ENCODE peak calls at places on chromosomes 7 and 10, in six cellular contexts. X, N, A, F, L and I are unnamed samples.

GRCh38 chr7:75915416-75916156 is 631 bp downstream of the POR start:
- DNase-seq in X (no peak), N (peak), A (no peak), F (peak), L (no peak), I (no peak)

GRCh38 chr10:1378473-1378872 is 322.3 kb downstream of the WDR37 start:
- DNase-seq in X (no peak), N (no peak), A (no peak), F (no peak), L (no peak), I (no peak)

GRCh38 chr10:132141526-132142395 is 45.0 kb upstream of the DPYSL4 start:
- DNase-seq in X (peak), N (peak), A (peak), F (no peak), L (peak), I (no peak)

GRCh38 chr10:133274751-133275682 is 1.7 kb downstream of the ADAM8 start:
- DNase-seq in X (no peak), N (no peak), A (peak), F (no peak), L (no peak), I (no peak)

GRCh38 chr7:94239661-94240234 is 154.9 kb upstream of the COL1A2 start:
- DNase-seq in X (peak), N (no peak), A (no peak), F (no peak), L (no peak), I (no peak)

GRCh38 chr10:102055647-102056419 is at the start of gene ARMH3:
- DNase-seq in X (peak), N (peak), A (peak), F (peak), L (peak), I (peak)

GRCh38 chr7:134891262-134892001 is 94.9 kb upstream of the AGBL3 start:
- DNase-seq in X (peak), N (peak), A (peak), F (peak), L (peak), I (peak)

GRCh38 chr7:110179037-110179436 is 911.9 kb upstream of the LRRN3 start:
- DNase-seq in X (no peak), N (no peak), A (no peak), F (no peak), L (no peak), I (no peak)

GRCh38 chr7:46256870-46257528 is 335.9 kb upstream of the IGFBP3 start:
- DNase-seq in X (no peak), N (no peak), A (no peak), F (no peak), L (no peak), I (no peak)

GRCh38 chr7:141072548-141073172 is 1.2 kb upstream of the TMEM178B start:
- DNase-seq in X (peak), N (peak), A (peak), F (peak), L (no peak), I (no peak)

GRCh38 chr7:118169146-118169545 is 14.8 kb upstream of the LSM8 start:
- DNase-seq in X (no peak), N (no peak), A (no peak), F (no peak), L (no peak), I (no peak)

GRCh38 chr10:104641150-104642000 is at the start of gene SORCS3:
- DNase-seq in X (no peak), N (no peak), A (no peak), F (no peak), L (no peak), I (no peak)

GRCh38 chr7:27875832-27876231 is 135.9 kb downstream of the TAX1BP1 start:
- DNase-seq in X (no peak), N (no peak), A (no peak), F (no peak), L (no peak), I (no peak)

GRCh38 chr10:10794056-10794455 is 223.6 kb upstream of the CELF2 start:
- DNase-seq in X (no peak), N (no peak), A (no peak), F (no peak), L (no peak), I (no peak)

GRCh38 chr7:150941983-150942590 is 36.0 kb downstream of the KCNH2 start:
- DNase-seq in X (peak), N (peak), A (no peak), F (peak), L (peak), I (no peak)

GRCh38 chr7:74355091-74355490 is 65.9 kb downstream of the CLIP2 start:
- DNase-seq in X (no peak), N (no peak), A (peak), F (peak), L (no peak), I (peak)

GRCh38 chr10:122688293-122688989 is 11.2 kb downstream of the C10orf120 start:
- DNase-seq in X (no peak), N (no peak), A (no peak), F (peak), L (no peak), I (no peak)

GRCh38 chr7:109868215-109868614 is 1222.7 kb upstream of the LRRN3 start:
- DNase-seq in X (no peak), N (no peak), A (no peak), F (no peak), L (no peak), I (no peak)

GRCh38 chr7:92691578-92691977 is 101.4 kb upstream of the FAM133B start:
- DNase-seq in X (no peak), N (no peak), A (no peak), F (peak), L (no peak), I (peak)

GRCh38 chr7:155392726-155393570 is 65.0 kb upstream of the EN2 start:
- DNase-seq in X (no peak), N (peak), A (no peak), F (no peak), L (peak), I (no peak)

GRCh38 chr7:27400168-27400567 is 157.6 kb downstream of the EVX1 start:
- DNase-seq in X (no peak), N (no peak), A (no peak), F (no peak), L (no peak), I (no peak)

GRCh38 chr7:156927571-156928405 is 21.7 kb upstream of the NOM1 start:
- DNase-seq in X (no peak), N (no peak), A (no peak), F (no peak), L (no peak), I (no peak)

GRCh38 chr10:12614390-12615003 is 265.1 kb downstream of the CAMK1D start:
- DNase-seq in X (no peak), N (no peak), A (no peak), F (no peak), L (no peak), I (no peak)

GRCh38 chr7:133602291-133602690 is 349.4 kb downstream of the EXOC4 start:
- DNase-seq in X (no peak), N (no peak), A (no peak), F (peak), L (no peak), I (no peak)

GRCh38 chr10:4730998-4731397 is 95.0 kb upstream of the AKR1E2 start:
- DNase-seq in X (no peak), N (no peak), A (no peak), F (no peak), L (no peak), I (no peak)

GRCh38 chr10:36171546-36171945 is 529.5 kb upstream of the FZD8 start:
- DNase-seq in X (no peak), N (no peak), A (no peak), F (no peak), L (no peak), I (no peak)

GRCh38 chr7:15753834-15754600 is 67.5 kb upstream of the MEOX2 start:
- DNase-seq in X (no peak), N (no peak), A (no peak), F (no peak), L (no peak), I (no peak)

GRCh38 chr10:13555884-13556529 is 27.2 kb upstream of the BEND7 start:
- DNase-seq in X (no peak), N (no peak), A (no peak), F (no peak), L (no peak), I (no peak)

GRCh38 chr7:67019562-67020390 is 23.1 kb downstream of the TYW1 start:
- DNase-seq in X (no peak), N (no peak), A (no peak), F (no peak), L (no peak), I (peak)

GRCh38 chr7:38273286-38273995 is at the start of gene TARP:
- DNase-seq in X (no peak), N (no peak), A (no peak), F (no peak), L (no peak), I (no peak)

GRCh38 chr7:105932835-105933477 is 30.1 kb upstream of the CDHR3 start:
- DNase-seq in X (no peak), N (no peak), A (no peak), F (peak), L (no peak), I (no peak)

GRCh38 chr7:49513939-49514338 is 259.5 kb upstream of the VWC2 start:
- DNase-seq in X (no peak), N (no peak), A (no peak), F (no peak), L (no peak), I (no peak)

GRCh38 chr10:43037440-43037839 is 39.4 kb upstream of the RET start:
- DNase-seq in X (peak), N (no peak), A (no peak), F (no peak), L (no peak), I (no peak)

GRCh38 chr10:12396093-12396492 is 46.7 kb downstream of the CAMK1D start:
- DNase-seq in X (no peak), N (no peak), A (no peak), F (no peak), L (no peak), I (no peak)

GRCh38 chr10:70381491-70382421 is 669 bp downstream of the LRRC20 start:
- DNase-seq in X (peak), N (peak), A (peak), F (peak), L (peak), I (no peak)

GRCh38 chr7:128020161-128020560 is 11.1 kb downstream of the LRRC4 start:
- DNase-seq in X (no peak), N (no peak), A (no peak), F (no peak), L (no peak), I (no peak)

GRCh38 chr7:101924171-101924570 is 106.7 kb downstream of the CUX1 start:
- DNase-seq in X (no peak), N (peak), A (no peak), F (peak), L (no peak), I (peak)

GRCh38 chr7:16989883-16990413 is 108.2 kb upstream of the AGR3 start:
- DNase-seq in X (peak), N (peak), A (no peak), F (peak), L (peak), I (peak)

GRCh38 chr7:143384741-143385631 is 3.8 kb downstream of the ZYX start:
- DNase-seq in X (peak), N (peak), A (peak), F (peak), L (peak), I (no peak)

DNA sequence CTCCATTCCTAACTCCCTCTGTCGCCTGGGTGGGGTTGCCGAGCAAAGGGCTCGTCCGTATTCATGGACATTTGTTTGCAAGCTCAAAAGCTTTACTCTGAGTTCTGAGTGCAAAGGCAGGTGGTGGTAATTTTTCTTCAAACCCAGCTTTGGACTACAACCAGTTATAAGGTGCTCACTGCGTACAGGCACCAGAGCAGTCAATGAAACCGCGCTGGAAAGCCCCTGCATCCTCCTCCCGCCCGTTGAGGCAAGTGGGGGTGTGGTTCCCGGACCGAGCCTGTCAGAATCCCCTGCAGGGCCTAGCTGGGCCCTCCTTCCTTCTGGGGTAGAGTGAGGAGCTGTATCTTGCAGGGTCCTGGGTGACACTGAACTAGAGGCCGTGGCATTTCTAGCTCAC is 22.3 kb downstream of the AMZ1 start:
- DNase-seq in X (no peak), N (no peak), A (no peak), F (no peak), L (no peak), I (no peak)
- H3K27ac ChIP-seq in X (no peak), N (no peak), A (no peak), F (no peak), L (no peak), I (no peak)

GRCh38 chr10:73796766-73797165 is 11.4 kb downstream of the ZSWIM8 start:
- DNase-seq in X (peak), N (peak), A (no peak), F (no peak), L (no peak), I (no peak)

GRCh38 chr10:73789659-73790055 is 4.3 kb downstream of the ZSWIM8 start:
- DNase-seq in X (no peak), N (no peak), A (no peak), F (no peak), L (no peak), I (no peak)

GRCh38 chr10:73791871-73792400 is 6.5 kb downstream of the ZSWIM8 start:
- DNase-seq in X (no peak), N (no peak), A (no peak), F (no peak), L (no peak), I (no peak)

GRCh38 chr10:73790886-73791625 is 5.7 kb downstream of the ZSWIM8 start:
- DNase-seq in X (no peak), N (no peak), A (no peak), F (no peak), L (no peak), I (no peak)

DNA sequence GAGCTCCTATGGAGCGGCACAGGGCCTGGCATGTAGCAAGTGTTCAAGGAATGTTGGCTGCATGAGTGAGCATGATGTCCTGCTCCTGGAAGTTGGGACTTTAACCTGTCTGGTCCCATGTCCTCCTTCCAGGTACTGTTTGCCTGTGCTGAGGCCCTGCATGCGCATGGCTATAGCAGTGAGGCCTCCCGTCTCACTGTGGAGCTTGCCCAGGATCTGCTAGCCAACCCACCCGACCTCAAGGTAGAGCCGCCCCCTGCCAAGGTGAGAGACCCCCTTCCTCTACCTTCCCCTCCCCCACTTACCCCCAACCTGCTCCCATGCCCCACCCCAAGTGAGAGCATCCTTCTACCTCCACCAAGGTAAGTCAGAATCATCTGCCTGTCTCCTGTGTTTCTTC is 8.1 kb downstream of the ZSWIM8 start:
- DNase-seq in X (peak), N (peak), A (no peak), F (no peak), L (no peak), I (no peak)
- H3K27ac ChIP-seq in X (no peak), N (no peak), A (no peak), F (no peak), L (no peak), I (no peak)

GRCh38 chr10:125257521-125258105 is 97.2 kb upstream of the CTBP2 start:
- DNase-seq in X (no peak), N (no peak), A (no peak), F (no peak), L (no peak), I (no peak)

GRCh38 chr10:125256026-125256425 is 95.7 kb upstream of the CTBP2 start:
- DNase-seq in X (no peak), N (no peak), A (no peak), F (no peak), L (no peak), I (no peak)

GRCh38 chr10:125248489-125248888 is 88.1 kb upstream of the CTBP2 start:
- DNase-seq in X (no peak), N (no peak), A (no peak), F (no peak), L (no peak), I (no peak)

GRCh38 chr10:125249948-125250347 is 89.6 kb upstream of the CTBP2 start:
- DNase-seq in X (no peak), N (no peak), A (no peak), F (no peak), L (no peak), I (no peak)

DNA sequence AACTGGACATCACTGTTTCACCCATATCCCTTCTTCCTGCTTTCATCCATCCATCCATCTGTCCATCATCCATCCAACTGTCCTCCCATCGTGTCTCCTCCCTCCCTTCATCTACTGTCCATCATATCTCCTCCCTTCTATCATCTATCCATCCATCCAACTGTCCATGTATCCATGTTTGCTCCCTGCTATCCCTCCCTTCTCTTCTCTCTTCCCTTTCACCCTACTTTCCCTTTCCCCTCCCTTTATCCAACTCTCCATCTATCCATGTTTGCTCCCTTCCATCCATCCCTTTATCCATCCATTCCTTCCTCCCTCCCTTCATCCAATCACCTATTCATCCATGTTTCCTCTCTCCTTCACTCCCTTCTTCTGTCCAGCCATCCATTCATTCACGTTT is 92.6 kb upstream of the CTBP2 start:
- DNase-seq in X (no peak), N (no peak), A (no peak), F (no peak), L (no peak), I (no peak)
- H3K27ac ChIP-seq in X (no peak), N (no peak), A (no peak), F (no peak), L (no peak), I (no peak)

GRCh38 chr7:132099163-132099562 is 477.1 kb downstream of the PLXNA4 start:
- DNase-seq in X (no peak), N (no peak), A (no peak), F (no peak), L (no peak), I (no peak)

GRCh38 chr7:132098337-132098736 is 477.9 kb downstream of the PLXNA4 start:
- DNase-seq in X (no peak), N (no peak), A (no peak), F (no peak), L (no peak), I (no peak)

GRCh38 chr7:132100483-132100882 is 475.8 kb downstream of the PLXNA4 start:
- DNase-seq in X (no peak), N (no peak), A (no peak), F (no peak), L (no peak), I (no peak)

GRCh38 chr7:132095111-132095765 is 481.0 kb downstream of the PLXNA4 start:
- DNase-seq in X (no peak), N (no peak), A (no peak), F (no peak), L (no peak), I (no peak)

DNA sequence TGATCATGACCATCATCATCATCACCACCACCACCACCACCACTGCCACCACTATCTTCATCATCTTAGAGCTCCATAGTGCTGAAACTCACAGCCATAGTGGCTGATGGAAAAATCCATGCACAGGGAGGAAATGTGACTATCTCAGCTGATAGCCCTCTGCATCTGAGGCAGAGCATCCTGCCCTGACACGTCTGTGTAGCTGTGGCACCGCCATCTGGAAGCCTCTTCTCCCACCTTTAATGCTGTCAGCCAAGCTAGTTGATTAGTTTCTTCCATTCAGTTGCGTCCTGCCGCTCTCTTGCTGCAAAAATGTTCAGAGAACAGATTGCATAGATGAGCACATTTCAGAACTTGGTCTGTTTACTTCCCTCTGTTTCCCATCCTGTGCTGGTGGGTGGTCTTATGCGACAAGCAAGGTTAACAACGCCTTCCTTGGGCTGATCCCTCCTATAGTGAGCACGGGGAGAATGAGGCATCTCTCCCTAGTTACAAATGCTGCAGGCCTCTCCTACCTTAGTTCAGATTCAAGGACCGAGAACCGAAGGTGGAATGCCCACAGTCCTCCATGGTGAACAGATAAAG is 478.6 kb downstream of the PLXNA4 start:
- DNase-seq in X (no peak), N (no peak), A (no peak), F (no peak), L (no peak), I (no peak)
- H3K27ac ChIP-seq in X (no peak), N (no peak), A (no peak), F (no peak), L (no peak), I (no peak)

GRCh38 chr7:112937651-112938390 is 147.6 kb upstream of the TMEM168 start:
- DNase-seq in X (no peak), N (no peak), A (no peak), F (peak), L (no peak), I (no peak)
- H3K27ac ChIP-seq in X (no peak), N (no peak), A (peak), F (peak), L (no peak), I (no peak)

DNA sequence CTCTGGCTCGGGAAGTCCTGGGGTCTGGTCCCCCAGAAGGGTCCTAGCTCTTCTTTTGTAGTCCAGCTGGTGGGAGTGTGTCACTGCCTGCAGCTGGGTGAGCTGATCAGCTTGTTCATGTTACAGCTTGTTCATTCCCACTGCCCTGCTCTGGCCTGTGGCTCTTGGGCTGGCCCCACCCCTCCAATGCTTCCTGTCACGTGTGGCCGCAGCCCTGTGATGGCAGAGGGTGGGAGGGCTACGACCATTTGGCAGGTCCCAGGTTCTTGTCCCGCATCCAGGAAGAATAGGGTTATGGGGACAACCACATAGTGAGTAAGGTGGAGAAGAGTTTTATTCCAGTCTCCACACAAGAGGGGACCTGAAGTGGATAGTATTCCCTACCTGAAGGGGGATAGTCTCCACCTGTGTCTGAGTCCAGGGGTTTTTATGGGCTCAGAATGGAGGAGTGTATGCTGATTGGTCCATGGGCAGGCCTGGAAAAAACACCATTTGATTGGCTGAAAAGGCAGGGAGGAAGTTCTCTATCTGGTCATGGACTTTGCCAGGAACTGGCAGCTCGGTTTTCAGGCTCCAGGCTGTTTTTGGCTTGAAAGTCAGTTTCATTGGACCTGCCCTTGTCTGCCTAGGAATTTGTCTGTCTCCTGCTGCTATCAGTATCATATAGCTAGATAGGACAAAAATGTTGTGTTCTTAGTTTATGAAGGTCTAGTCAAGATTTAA is 13.1 kb downstream of the SDHAF3 start:
- DNase-seq in X (no peak), N (no peak), A (no peak), F (peak), L (no peak), I (no peak)
- H3K27ac ChIP-seq in X (no peak), N (no peak), A (no peak), F (no peak), L (no peak), I (no peak)